ENCODE peak calls at places on chromosomes 5 and 9, in five cellular contexts. I is central memory CD8-positive, alpha-beta T cell; M is left ventricle myocardium superior; K is A549; L is left lung. S is an unnamed sample.

GRCh38 chr5:141904551-141904950 is 19.1 kb upstream of the DELE1 start:
- ATAC-seq in I (no peak), M (no peak), K (no peak), L (no peak), S (no peak)

GRCh38 chr9:95446259-95446658 is 70.5 kb downstream of the PTCH1 start:
- ATAC-seq in I (no peak), M (no peak), K (no peak), L (no peak), S (no peak)

GRCh38 chr5:68367274-68367673 is 151.7 kb downstream of the PIK3R1 start:
- ATAC-seq in I (no peak), M (no peak), K (no peak), L (no peak), S (no peak)

GRCh38 chr9:93930070-93930469 is 25.1 kb downstream of the BARX1 start:
- ATAC-seq in I (no peak), M (no peak), K (no peak), L (no peak), S (no peak)

GRCh38 chr9:84189901-84190300 is 150.7 kb downstream of the SLC28A3 start:
- ATAC-seq in I (no peak), M (no peak), K (no peak), L (no peak), S (no peak)

GRCh38 chr9:34328500-34328982 is 527 bp downstream of the KIF24 start:
- ATAC-seq in I (no peak), M (no peak), K (peak), L (peak), S (peak)

GRCh38 chr5:173868096-173868879 is 19.9 kb upstream of the CPEB4 start:
- ATAC-seq in I (no peak), M (no peak), K (no peak), L (peak), S (no peak)

GRCh38 chr5:57155033-57155432 is 18.8 kb upstream of the GPBP1 start:
- ATAC-seq in I (no peak), M (no peak), K (no peak), L (no peak), S (no peak)

GRCh38 chr9:135804588-135805421 is 102.5 kb downstream of the CAMSAP1 start:
- ATAC-seq in I (no peak), M (no peak), K (peak), L (no peak), S (peak)

GRCh38 chr5:97250113-97250512 is 67.1 kb upstream of the RIOK2 start:
- ATAC-seq in I (no peak), M (no peak), K (no peak), L (no peak), S (no peak)

GRCh38 chr5:65021527-65022226 is 252.9 kb downstream of the CWC27 start:
- ATAC-seq in I (peak), M (peak), K (no peak), L (no peak), S (no peak)

GRCh38 chr5:50836356-50836755 is 169.9 kb downstream of the PARP8 start:
- ATAC-seq in I (no peak), M (no peak), K (no peak), L (no peak), S (no peak)

S was measured in SK-N-SH treated with all-trans-retinoic acid at 6 μM for 48 hours.